ENCODE peak calls at places on chromosome 13, in five cellular contexts. T, P, B, O and K are unnamed samples.

GRCh38 chr13:30164141-30164540 is 143.2 kb downstream of the KATNAL1 start:
- DNase-seq in T (no peak), P (no peak), B (no peak), O (no peak), K (no peak)

GRCh38 chr13:23848639-23849282 is 40.4 kb downstream of the MIPEP start:
- DNase-seq in T (no peak), P (no peak), B (no peak), O (no peak), K (no peak)

GRCh38 chr13:30810261-30810701 is 74.9 kb downstream of the ALOX5AP start:
- DNase-seq in T (no peak), P (no peak), B (no peak), O (no peak), K (no peak)

GRCh38 chr13:30354481-30355404 is 47.4 kb upstream of the KATNAL1 start:
- DNase-seq in T (no peak), P (no peak), B (no peak), O (no peak), K (no peak)

GRCh38 chr13:28333204-28333900 is 161.6 kb downstream of the FLT1 start:
- DNase-seq in T (no peak), P (no peak), B (no peak), O (peak), K (no peak)

GRCh38 chr13:27424246-27425150 is at the start of gene GTF3A:
- DNase-seq in T (peak), P (peak), B (peak), O (peak), K (peak)

GRCh38 chr13:98576963-98577822 is at the start of gene STK24:
- DNase-seq in T (no peak), P (peak), B (peak), O (peak), K (peak)

GRCh38 chr13:40508112-40508511 is 158.3 kb downstream of the FOXO1 start:
- DNase-seq in T (no peak), P (no peak), B (no peak), O (peak), K (peak)

GRCh38 chr13:101398191-101398590 is 18.1 kb downstream of the NALCN start:
- DNase-seq in T (no peak), P (no peak), B (no peak), O (peak), K (peak)

GRCh38 chr13:76886292-76887061 is at the start of gene KCTD12:
- DNase-seq in T (peak), P (peak), B (peak), O (peak), K (peak)

GRCh38 chr13:100633461-100633860 is 41.1 kb downstream of the TMTC4 start:
- DNase-seq in T (no peak), P (no peak), B (no peak), O (peak), K (peak)

GRCh38 chr13:40665061-40665753 is 1.2 kb downstream of the FOXO1 start:
- DNase-seq in T (no peak), P (peak), B (peak), O (no peak), K (no peak)

GRCh38 chr13:57666554-57666953 is 35.0 kb downstream of the PCDH17 start:
- DNase-seq in T (no peak), P (no peak), B (no peak), O (no peak), K (no peak)

GRCh38 chr13:30004204-30004603 is 153.8 kb upstream of the UBL3 start:
- DNase-seq in T (no peak), P (no peak), B (no peak), O (no peak), K (no peak)

GRCh38 chr13:113623491-113624234 is 34.3 kb downstream of the ATP4B start:
- DNase-seq in T (no peak), P (no peak), B (no peak), O (peak), K (no peak)

GRCh38 chr13:39159393-39159792 is 121.1 kb downstream of the NHLRC3 start:
- DNase-seq in T (no peak), P (no peak), B (no peak), O (no peak), K (no peak)

GRCh38 chr13:112169941-112170822 is 103.2 kb downstream of the SOX1 start:
- DNase-seq in T (no peak), P (no peak), B (no peak), O (no peak), K (no peak)

GRCh38 chr13:78743972-78744371 is 85.0 kb upstream of the OBI1 start:
- DNase-seq in T (no peak), P (no peak), B (no peak), O (no peak), K (no peak)

GRCh38 chr13:18996221-18996620 is 185.4 kb downstream of the TUBA3C start:
- DNase-seq in T (no peak), P (no peak), B (no peak), O (no peak), K (no peak)

GRCh38 chr13:113589961-113590339 is 5.4 kb downstream of the TFDP1 start:
- DNase-seq in T (no peak), P (no peak), B (no peak), O (no peak), K (no peak)

GRCh38 chr13:105518086-105518485 is 1017.4 kb downstream of the EFNB2 start:
- DNase-seq in T (no peak), P (no peak), B (no peak), O (peak), K (peak)

GRCh38 chr13:52454459-52454824 is 836 bp upstream of the CKAP2 start:
- DNase-seq in T (no peak), P (peak), B (no peak), O (no peak), K (peak)

GRCh38 chr13:44012910-44013309 is 133.2 kb downstream of the LACC1 start:
- DNase-seq in T (no peak), P (no peak), B (no peak), O (no peak), K (peak)

GRCh38 chr13:77492982-77493381 is 42.5 kb upstream of the SCEL start:
- DNase-seq in T (no peak), P (peak), B (no peak), O (peak), K (peak)